ENCODE peak calls at places on chromosomes 7 and 10, in seven cellular contexts. I is WTC11, N is GM04504, L is amniotic epithelial cell, C is nephron progenitor cell, O is heart left ventricle, Z is mammary epithelial cell. J is an unnamed sample.
A peak's percentile ranks its signal among the peaks of the same experiment; 100 is the strongest.

GRCh38 chr7:36303202-36304098 is 86.2 kb upstream of the ANLN start:
- DNase-seq in I (no peak), N (peak; percentile 97), L (peak; percentile 72), C (no peak), O (peak; percentile 90), Z (peak; percentile 86), J (peak; percentile 90)

GRCh38 chr7:11239311-11239710 is 265.6 kb downstream of the PHF14 start:
- DNase-seq in I (no peak), N (peak; percentile 14), L (peak; percentile 2), C (no peak), O (no peak), Z (no peak), J (peak; percentile 9)

GRCh38 chr7:27605689-27606269 is 56.9 kb downstream of the HIBADH start:
- DNase-seq in I (no peak), N (no peak), L (peak; percentile 31), C (no peak), O (no peak), Z (peak; percentile 23), J (peak; percentile 31)

GRCh38 chr7:35605760-35606159 is 89.2 kb downstream of the HERPUD2 start:
- DNase-seq in I (no peak), N (peak; percentile 33), L (peak; percentile 94), C (no peak), O (no peak), Z (peak; percentile 43), J (peak; percentile 75)

GRCh38 chr7:148330124-148330818 is 260.3 kb upstream of the C7orf33 start:
- DNase-seq in I (no peak), N (no peak), L (no peak), C (no peak), O (no peak), Z (no peak), J (no peak)

GRCh38 chr10:61822781-61823230 is 78.7 kb upstream of the ARID5B start:
- DNase-seq in I (no peak), N (no peak), L (peak; percentile 23), C (no peak), O (no peak), Z (no peak), J (no peak)

GRCh38 chr10:29012926-29013554 is 275.8 kb upstream of the LYZL1 start:
- DNase-seq in I (no peak), N (no peak), L (no peak), C (no peak), O (no peak), Z (no peak), J (no peak)

GRCh38 chr10:78739411-78740053 is 329.2 kb upstream of the ZMIZ1 start:
- DNase-seq in I (no peak), N (no peak), L (no peak), C (no peak), O (no peak), Z (no peak), J (no peak)

GRCh38 chr10:100508691-100509150 is 10.9 kb downstream of the SEC31B start:
- DNase-seq in I (no peak), N (no peak), L (peak; percentile 55), C (peak; percentile 23), O (no peak), Z (peak; percentile 47), J (no peak)

GRCh38 chr10:102066421-102067068 is 1.4 kb downstream of the HPS6 start:
- DNase-seq in I (no peak), N (no peak), L (no peak), C (no peak), O (no peak), Z (no peak), J (no peak)

GRCh38 chr10:17479015-17479615 is 24.7 kb upstream of the ST8SIA6 start:
- DNase-seq in I (no peak), N (peak; percentile 24), L (peak; percentile 8), C (no peak), O (no peak), Z (peak; percentile 2), J (no peak)

GRCh38 chr10:26494018-26494417 is 55.9 kb downstream of the APBB1IP start:
- DNase-seq in I (no peak), N (no peak), L (no peak), C (no peak), O (no peak), Z (no peak), J (no peak)

GRCh38 chr10:131202964-131203363 is 108.6 kb downstream of the TCERG1L start:
- DNase-seq in I (no peak), N (no peak), L (no peak), C (peak; percentile 33), O (no peak), Z (no peak), J (no peak)

GRCh38 chr10:31467791-31468535 is 148.9 kb downstream of the ZEB1 start:
- DNase-seq in I (peak; percentile 61), N (no peak), L (peak; percentile 42), C (no peak), O (peak; percentile 32), Z (peak; percentile 47), J (no peak)

GRCh38 chr7:25553005-25553404 is 324.7 kb upstream of the NPVF start:
- DNase-seq in I (no peak), N (no peak), L (no peak), C (no peak), O (no peak), Z (no peak), J (no peak)

GRCh38 chr7:17769918-17770317 is 170.4 kb downstream of the SNX13 start:
- DNase-seq in I (peak; percentile 78), N (peak; percentile 34), L (peak; percentile 69), C (peak; percentile 62), O (peak; percentile 28), Z (peak; percentile 58), J (peak; percentile 51)

GRCh38 chr7:10412426-10413019 is 561.1 kb upstream of the PHF14 start:
- DNase-seq in I (no peak), N (no peak), L (peak; percentile 6), C (peak; percentile 34), O (no peak), Z (peak; percentile 11), J (peak; percentile 9)

GRCh38 chr7:44277851-44278250 is 47.5 kb downstream of the CAMK2B start:
- DNase-seq in I (no peak), N (no peak), L (peak; percentile 56), C (peak; percentile 1), O (peak; percentile 84), Z (no peak), J (no peak)